ENCODE peak calls at places on chromosome 12, in six cellular contexts. I is pancreas, C is AG04450, O is HL-60, S is HepG2, A is HAP-1. G is an unnamed sample. For H3K27me3, the result is how much of the 10 kb centered on the place peaks cover.

GRCh38 chr12:66598081-66598480 is 80.8 kb downstream of the GRIP1 start:
- DNase-seq in I (no peak), C (no peak), O (no peak), S (no peak), A (no peak), G (no peak)

GRCh38 chr12:92608418-92609091 is 94.2 kb upstream of the PLEKHG7 start:
- DNase-seq in I (no peak), C (no peak), O (peak), S (peak), A (peak), G (no peak)

GRCh38 chr12:100533326-100533725 is 40.2 kb upstream of the GAS2L3 start:
- DNase-seq in I (no peak), C (no peak), O (no peak), S (no peak), A (no peak), G (no peak)

GRCh38 chr12:130490674-130491073 is 153.0 kb downstream of the PIWIL1 start:
- DNase-seq in I (no peak), C (no peak), O (no peak), S (no peak), A (no peak), G (no peak)

GRCh38 chr12:114676142-114676741 is 7.7 kb downstream of the TBX3 start:
- DNase-seq in I (no peak), C (no peak), O (no peak), S (no peak), A (no peak), G (peak)

GRCh38 chr12:21429994-21430393 is 7.5 kb upstream of the PYROXD1 start:
- DNase-seq in I (no peak), C (no peak), O (no peak), S (no peak), A (no peak), G (no peak)

GRCh38 chr12:123907726-123908476 is 64.7 kb downstream of the CCDC92 start:
- DNase-seq in I (no peak), C (no peak), O (no peak), S (no peak), A (no peak), G (no peak)

GRCh38 chr12:72273851-72274284 is 1.7 kb downstream of the TRHDE start:
- DNase-seq in I (peak), C (no peak), O (no peak), S (no peak), A (no peak), G (no peak)

GRCh38 chr12:53975816-53976152 is 1.0 kb upstream of the HOTAIR start:
- DNase-seq in I (no peak), C (no peak), O (no peak), S (no peak), A (no peak), G (no peak)

GRCh38 chr12:53975019-53975815 is 463 bp upstream of the HOTAIR start:
- DNase-seq in I (no peak), C (no peak), O (no peak), S (no peak), A (no peak), G (no peak)

GRCh38 chr12:53973093-53974042 is at the start of gene HOXC11:
- DNase-seq in I (no peak), C (no peak), O (no peak), S (no peak), A (no peak), G (no peak)

GRCh38 chr12:53972722-53973092 is 219 bp upstream of the HOXC11 start:
- DNase-seq in I (no peak), C (no peak), O (no peak), S (no peak), A (no peak), G (no peak)

DNA sequence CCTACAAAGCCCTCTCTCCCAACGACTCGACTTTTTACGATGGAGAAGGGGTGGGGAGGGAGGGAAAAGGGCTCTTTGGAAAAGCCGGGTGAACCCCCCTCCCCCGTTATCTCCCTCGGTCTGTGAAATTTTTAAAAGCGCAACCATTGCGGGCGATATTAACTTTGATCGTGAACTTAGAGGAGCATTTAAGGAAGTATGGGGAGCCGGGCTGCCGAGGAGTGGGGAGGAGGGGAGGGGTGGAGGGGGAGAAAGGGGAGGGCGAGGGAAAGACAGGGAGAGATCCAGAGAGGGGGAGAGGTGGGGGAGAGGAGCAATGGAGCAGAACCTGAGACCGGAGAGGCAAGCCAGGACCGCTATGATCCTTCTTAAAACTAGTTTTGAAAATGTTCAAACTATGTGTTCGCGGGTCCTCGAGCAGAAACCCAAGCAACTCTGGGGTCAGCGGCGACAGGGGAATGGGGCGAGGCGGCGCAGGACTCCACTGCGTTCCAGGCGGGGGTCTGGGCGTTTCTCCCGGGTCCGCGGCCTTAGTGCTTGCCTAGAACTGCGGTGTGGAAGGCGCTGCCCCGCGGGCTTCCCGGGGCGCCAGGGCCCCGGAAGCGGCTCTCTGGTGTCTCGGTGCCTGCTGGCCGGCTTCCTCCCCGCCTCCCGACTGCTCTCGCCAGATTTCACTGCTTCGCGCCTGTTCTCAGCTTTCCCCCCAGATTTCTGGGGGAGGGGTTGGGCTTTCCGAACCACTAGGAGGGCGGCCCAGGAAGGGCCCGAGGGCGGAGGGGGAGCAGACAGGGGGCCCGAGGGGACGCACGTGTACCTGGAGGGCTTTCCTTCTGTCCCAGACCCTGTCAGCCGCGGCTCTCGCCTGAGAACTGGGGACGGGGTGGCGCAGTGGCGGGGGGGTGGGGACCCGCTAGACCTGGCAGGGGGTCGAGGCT is at the start of gene HOTAIR:
- DNase-seq in I (no peak), C (no peak), O (peak), S (no peak), A (no peak), G (no peak)
- H3K27me3 ChIP-seq in I (under half), C (half or more), O (half or more), S (under half), A (under half), G (under half)

GRCh38 chr12:56953314-56953713 is 4.1 kb downstream of the RDH16 start:
- DNase-seq in I (no peak), C (no peak), O (no peak), S (no peak), A (no peak), G (no peak)

GRCh38 chr12:56951582-56952339 is 5.6 kb downstream of the RDH16 start:
- DNase-seq in I (no peak), C (no peak), O (no peak), S (no peak), A (no peak), G (no peak)

GRCh38 chr12:56947633-56948535 is 9.5 kb downstream of the RDH16 start:
- DNase-seq in I (no peak), C (no peak), O (no peak), S (peak), A (no peak), G (no peak)

GRCh38 chr12:56943878-56944277 is 9.7 kb upstream of the SDR9C7 start:
- DNase-seq in I (no peak), C (no peak), O (no peak), S (no peak), A (no peak), G (no peak)

GRCh38 chr12:56948881-56949280 is 8.5 kb downstream of the RDH16 start:
- DNase-seq in I (no peak), C (no peak), O (no peak), S (no peak), A (no peak), G (no peak)
- H3K27me3 ChIP-seq in I (under half), C (under half), O (under half), S (under half), A (under half), G (under half)

DNA sequence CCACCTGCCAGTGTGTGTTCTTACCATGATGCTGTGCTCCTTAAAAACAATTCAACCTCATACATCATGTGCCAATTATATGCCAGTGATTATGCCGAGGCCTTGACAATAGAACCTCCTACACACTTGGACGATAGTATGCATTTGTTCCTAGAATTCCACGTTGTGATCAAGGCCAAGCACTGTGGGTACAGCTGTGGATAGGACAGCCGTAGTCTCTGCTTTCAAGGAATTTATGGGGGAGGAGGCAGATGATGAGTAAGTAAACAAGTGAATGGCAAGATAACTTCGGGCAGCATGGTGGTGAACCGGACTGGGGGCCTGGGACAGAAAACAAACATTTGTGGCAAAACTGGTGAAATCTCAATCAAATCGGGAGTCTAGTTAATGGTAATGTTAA is 18.0 kb upstream of the MYO1H start:
- DNase-seq in I (no peak), C (no peak), O (no peak), S (no peak), A (no peak), G (no peak)
- H3K27me3 ChIP-seq in I (under half), C (under half), O (under half), S (under half), A (under half), G (under half)

DNA sequence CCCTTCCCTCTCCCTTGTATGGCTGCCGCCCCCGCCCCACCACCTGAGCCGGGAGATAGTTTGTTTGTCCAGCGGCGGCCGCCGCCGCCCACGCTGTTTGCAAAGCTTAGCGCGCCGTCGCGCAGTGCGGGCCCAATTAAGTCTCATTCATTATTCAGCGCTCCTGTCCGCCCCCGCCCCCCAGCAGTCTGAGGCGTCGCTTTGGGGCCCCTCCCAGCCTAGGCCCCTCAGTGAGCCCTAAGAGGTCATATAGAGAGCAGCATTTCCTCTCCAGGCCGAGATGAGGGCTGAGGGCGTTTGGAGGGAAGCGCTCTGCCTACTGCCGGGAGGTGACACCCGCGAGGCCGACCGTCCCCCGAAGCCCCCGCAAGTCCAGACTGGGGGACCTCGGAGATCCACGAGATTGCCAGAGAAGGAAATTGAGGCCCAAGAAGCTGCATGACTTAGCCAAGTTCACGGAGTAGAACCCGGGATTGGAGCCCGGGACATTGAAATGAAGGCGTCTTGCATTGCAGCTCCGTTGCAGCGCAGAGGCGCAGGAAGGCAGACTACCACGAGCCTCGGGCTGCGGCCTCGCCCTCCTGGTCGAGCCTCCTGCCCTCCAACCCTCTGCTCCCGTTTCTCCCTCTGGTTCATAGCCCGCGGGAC is at the start of gene DNAJC22:
- DNase-seq in I (peak), C (no peak), O (peak), S (no peak), A (no peak), G (no peak)
- H3K27me3 ChIP-seq in I (under half), C (half or more), O (half or more), S (under half), A (under half), G (half or more)

DNA sequence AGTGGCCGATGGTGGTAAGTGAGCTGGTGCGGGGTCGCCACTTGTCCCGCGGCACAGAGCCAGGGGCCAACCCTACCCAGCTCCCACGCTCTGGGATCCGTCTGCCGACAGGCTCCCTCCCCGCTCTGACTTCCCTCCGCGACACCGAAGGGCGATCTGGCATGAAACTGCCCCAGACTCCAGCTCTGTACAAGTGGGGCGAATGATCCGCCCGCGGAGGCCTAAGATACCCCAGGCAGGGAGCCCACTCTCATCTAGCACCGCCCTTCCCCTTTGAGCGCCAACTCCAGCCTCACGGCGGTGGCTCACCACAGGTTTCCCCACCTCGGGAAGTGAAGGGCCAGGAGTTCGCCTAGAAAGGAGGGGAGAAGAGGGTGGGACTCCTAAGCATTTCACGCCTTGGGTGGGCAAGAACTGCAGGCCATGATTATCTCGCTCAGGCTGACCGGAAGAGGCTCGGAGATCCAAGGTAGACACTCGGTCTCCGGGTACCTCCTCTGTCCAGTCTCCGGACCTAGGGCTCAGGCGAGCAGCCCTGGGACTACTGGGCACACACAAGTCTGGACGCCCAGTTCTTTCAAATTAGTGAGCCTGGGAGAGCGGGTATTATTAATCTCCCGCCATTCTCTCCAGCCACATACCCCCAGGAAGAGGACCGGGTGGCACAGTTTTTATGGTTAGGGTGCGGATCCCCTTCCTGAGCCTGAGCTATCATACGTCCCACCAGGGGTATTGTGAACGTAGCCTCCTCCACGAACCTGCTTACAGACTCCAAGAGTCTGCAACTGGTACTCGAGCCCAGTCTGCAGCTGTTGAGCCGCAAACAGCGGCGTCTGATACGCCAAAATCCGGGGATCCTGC is 849 bp downstream of the WNT1 start:
- DNase-seq in I (peak), C (no peak), O (no peak), S (no peak), A (no peak), G (no peak)
- H3K27me3 ChIP-seq in I (under half), C (half or more), O (half or more), S (under half), A (under half), G (half or more)

GRCh38 chr12:4985820-4986219 is 57.9 kb upstream of the KCNA5 start:
- DNase-seq in I (no peak), C (no peak), O (no peak), S (no peak), A (no peak), G (no peak)
- H3K27me3 ChIP-seq in I (under half), C (under half), O (under half), S (under half), A (under half), G (under half)

DNA sequence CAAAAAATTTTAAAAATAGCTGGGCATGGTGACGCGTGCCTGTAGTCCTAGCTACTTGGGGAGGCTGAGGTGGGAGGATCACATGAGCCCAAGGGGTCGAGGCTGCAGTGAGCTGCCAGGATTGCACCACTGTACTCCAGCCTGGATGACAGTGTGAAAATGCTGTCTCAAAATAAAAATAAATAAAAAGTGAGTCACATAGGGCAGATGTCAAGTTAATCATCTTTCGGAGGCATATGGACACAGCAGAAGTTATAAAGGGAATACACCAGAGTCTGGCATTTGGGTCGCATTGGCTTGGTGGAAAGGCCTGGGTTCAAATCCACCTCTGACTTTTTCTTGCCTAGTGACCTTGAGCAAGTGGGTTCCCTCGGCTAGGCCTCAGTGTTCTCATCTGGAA is 92.7 kb downstream of the PHETA1 start:
- DNase-seq in I (no peak), C (no peak), O (no peak), S (no peak), A (no peak), G (no peak)
- H3K27me3 ChIP-seq in I (under half), C (under half), O (under half), S (under half), A (under half), G (under half)

DNA sequence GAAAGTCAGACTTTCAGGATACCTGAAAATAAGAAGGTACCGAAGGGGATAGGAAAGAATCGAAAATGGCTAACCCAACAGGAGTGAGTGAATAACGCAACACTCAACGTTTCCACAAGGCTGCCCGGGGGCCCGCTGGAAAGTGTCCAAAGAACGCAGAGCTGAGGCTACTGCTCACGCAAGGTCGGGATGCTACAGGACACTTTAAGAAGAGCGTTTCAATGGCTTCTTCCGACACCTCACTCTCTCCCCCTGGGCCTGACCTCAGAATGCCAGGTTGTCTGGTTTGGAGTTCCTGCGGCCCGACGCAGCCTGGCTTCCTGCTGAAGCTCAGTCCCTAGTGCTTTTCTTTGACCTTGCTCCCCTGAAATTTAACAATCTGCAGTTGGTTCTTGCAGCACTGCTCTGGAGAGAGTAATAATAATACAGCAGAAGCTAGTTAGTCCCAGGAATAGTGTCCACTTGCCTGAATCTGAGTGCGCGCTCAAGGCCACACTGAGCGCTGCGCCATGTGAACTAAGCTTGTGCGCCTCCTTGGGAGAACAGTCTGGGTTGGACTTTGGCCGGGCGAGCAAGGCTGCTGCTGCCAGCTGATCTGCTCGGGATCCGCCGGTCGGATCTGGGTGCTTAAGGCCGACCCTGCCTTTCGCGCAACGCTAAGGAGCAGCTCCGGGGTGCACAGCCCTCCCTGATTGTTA is 2.0 kb upstream of the ALX1 start:
- DNase-seq in I (peak), C (no peak), O (no peak), S (no peak), A (no peak), G (no peak)
- H3K27me3 ChIP-seq in I (under half), C (half or more), O (half or more), S (under half), A (under half), G (half or more)

GRCh38 chr12:107873223-107873622 is 98.7 kb downstream of the ASCL4 start:
- DNase-seq in I (no peak), C (no peak), O (no peak), S (no peak), A (no peak), G (no peak)
- H3K27me3 ChIP-seq in I (under half), C (under half), O (under half), S (under half), A (under half), G (under half)

GRCh38 chr12:42336286-42336685 is 10.3 kb downstream of the PPHLN1 start:
- DNase-seq in I (no peak), C (no peak), O (no peak), S (no peak), A (no peak), G (no peak)

GRCh38 chr12:42327227-42327590 is 1.2 kb downstream of the PPHLN1 start:
- DNase-seq in I (no peak), C (no peak), O (no peak), S (no peak), A (no peak), G (no peak)

GRCh38 chr12:42338280-42338679 is 12.3 kb downstream of the PPHLN1 start:
- DNase-seq in I (no peak), C (no peak), O (no peak), S (no peak), A (no peak), G (no peak)

GRCh38 chr12:42326466-42327226 is 679 bp downstream of the PPHLN1 start:
- DNase-seq in I (no peak), C (no peak), O (peak), S (peak), A (no peak), G (peak)

DNA sequence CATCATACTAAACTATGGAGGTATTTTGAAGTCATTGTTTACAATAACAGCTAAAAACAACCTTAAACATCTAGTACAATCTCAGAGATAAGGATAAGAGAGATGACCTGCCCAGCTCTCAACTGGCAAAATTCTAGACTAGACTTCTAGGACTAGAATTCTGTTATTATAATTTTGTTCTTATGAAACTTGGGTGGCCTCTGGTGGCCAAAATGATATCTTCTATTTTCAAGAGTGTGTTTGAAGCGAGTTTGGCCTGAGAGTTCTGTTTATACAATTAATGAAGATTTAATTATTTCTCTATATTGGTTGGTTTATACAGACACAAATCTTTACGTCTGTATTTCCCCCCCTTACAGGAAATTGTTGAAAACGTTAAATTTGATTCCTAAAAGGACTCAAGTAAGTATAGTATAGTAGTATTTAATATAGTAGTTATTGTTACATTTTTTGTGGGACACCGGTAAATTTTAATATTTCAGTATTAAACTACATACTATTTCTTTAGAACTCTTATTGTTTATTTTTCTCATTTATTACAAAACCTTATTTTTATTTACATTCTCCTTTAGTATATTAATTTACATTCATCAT is 6.4 kb downstream of the PPHLN1 start:
- DNase-seq in I (no peak), C (no peak), O (peak), S (peak), A (peak), G (no peak)
- H3K27me3 ChIP-seq in I (under half), C (under half), O (under half), S (under half), A (under half), G (under half)